ENCODE peak calls at places on chromosome 2, in nine cellular contexts. S is GM20000, G is HEK293T, F is substantia nigra, A is AG09309, C is ascending aorta, J is BE2C, O is hypothalamus, I is BJ. Q is an unnamed sample.
A peak's percentile ranks its signal among the peaks of the same experiment; 100 is the strongest.

GRCh38 chr2:160940271-160940670 is 220.0 kb upstream of the TANK start:
- DNase-seq in S (no peak), G (no peak), F (no peak), A (no peak), C (no peak), J (no peak), O (no peak), I (no peak), Q (no peak)

GRCh38 chr2:60260646-60261296 is 292.7 kb downstream of the BCL11A start:
- DNase-seq in S (no peak), G (no peak), F (no peak), A (no peak), C (no peak), J (no peak), O (no peak), I (no peak), Q (no peak)

GRCh38 chr2:172279214-172279613 is 148.2 kb upstream of the ITGA6 start:
- DNase-seq in S (no peak), G (no peak), F (no peak), A (no peak), C (no peak), J (no peak), O (no peak), I (no peak), Q (no peak)

GRCh38 chr2:234823877-234824376 is 127.9 kb upstream of the SH3BP4 start:
- DNase-seq in S (no peak), G (no peak), F (no peak), A (peak; percentile 97), C (peak; percentile 78), J (no peak), O (no peak), I (peak; percentile 100), Q (no peak)

GRCh38 chr2:71787476-71788185 is 334.3 kb downstream of the DYSF start:
- DNase-seq in S (no peak), G (no peak), F (no peak), A (no peak), C (peak; percentile 56), J (no peak), O (no peak), I (no peak), Q (no peak)

GRCh38 chr2:50077190-50077589 is 922.9 kb upstream of the FSHR start:
- DNase-seq in S (no peak), G (no peak), F (no peak), A (no peak), C (no peak), J (no peak), O (no peak), I (no peak), Q (no peak)

GRCh38 chr2:49832555-49832954 is 678.2 kb upstream of the FSHR start:
- DNase-seq in S (no peak), G (no peak), F (no peak), A (no peak), C (no peak), J (no peak), O (no peak), I (no peak), Q (no peak)

GRCh38 chr2:18664421-18664820 is 75.1 kb upstream of the NT5C1B start:
- DNase-seq in S (no peak), G (no peak), F (no peak), A (no peak), C (no peak), J (no peak), O (no peak), I (no peak), Q (no peak)

GRCh38 chr2:205763708-205764501 is 81.6 kb downstream of the NRP2 start:
- DNase-seq in S (peak; percentile 27), G (no peak), F (peak; percentile 8), A (peak; percentile 73), C (no peak), J (no peak), O (no peak), I (peak; percentile 56), Q (no peak)

GRCh38 chr2:28952806-28953190 is 28.3 kb upstream of the TOGARAM2 start:
- DNase-seq in S (no peak), G (no peak), F (no peak), A (no peak), C (no peak), J (no peak), O (no peak), I (no peak), Q (no peak)

GRCh38 chr2:8528863-8529262 is 153.0 kb upstream of the ID2 start:
- DNase-seq in S (no peak), G (no peak), F (no peak), A (no peak), C (no peak), J (no peak), O (no peak), I (no peak), Q (no peak)

GRCh38 chr2:12774381-12774780 is 57.6 kb downstream of the TRIB2 start:
- DNase-seq in S (no peak), G (no peak), F (no peak), A (no peak), C (no peak), J (peak; percentile 49), O (no peak), I (no peak), Q (no peak)

GRCh38 chr2:120235681-120236080 is 12.5 kb upstream of the TMEM185B start:
- DNase-seq in S (no peak), G (no peak), F (no peak), A (no peak), C (no peak), J (no peak), O (no peak), I (no peak), Q (no peak)

GRCh38 chr2:228407821-228408220 is 226.3 kb upstream of the SPHKAP start:
- DNase-seq in S (no peak), G (no peak), F (no peak), A (no peak), C (no peak), J (no peak), O (no peak), I (no peak), Q (no peak)

GRCh38 chr2:144503221-144503620 is 16.7 kb downstream of the ZEB2 start:
- DNase-seq in S (no peak), G (no peak), F (no peak), A (no peak), C (no peak), J (no peak), O (no peak), I (no peak), Q (no peak)

GRCh38 chr2:149572102-149572953 is 15.2 kb downstream of the MMADHC start:
- DNase-seq in S (no peak), G (no peak), F (no peak), A (no peak), C (no peak), J (no peak), O (no peak), I (no peak), Q (no peak)

GRCh38 chr2:16264931-16265540 is 324.7 kb downstream of the MYCN start:
- DNase-seq in S (no peak), G (no peak), F (no peak), A (no peak), C (no peak), J (peak; percentile 98), O (no peak), I (no peak), Q (no peak)

GRCh38 chr2:105388971-105389381 is 9.9 kb downstream of the FHL2 start:
- DNase-seq in S (no peak), G (no peak), F (no peak), A (peak; percentile 85), C (no peak), J (no peak), O (no peak), I (peak; percentile 88), Q (no peak)

GRCh38 chr2:144170172-144170571 is 349.7 kb downstream of the ZEB2 start:
- DNase-seq in S (no peak), G (no peak), F (no peak), A (no peak), C (no peak), J (no peak), O (no peak), I (no peak), Q (no peak)

GRCh38 chr2:57720728-57721627 is 325.6 kb upstream of the VRK2 start:
- DNase-seq in S (peak; percentile 57), G (peak; percentile 66), F (peak; percentile 24), A (peak; percentile 31), C (peak; percentile 65), J (peak; percentile 22), O (peak; percentile 2), I (peak; percentile 27), Q (peak; percentile 10)

GRCh38 chr2:177466337-177467195 is 74.0 kb downstream of the AGPS start:
- DNase-seq in S (no peak), G (no peak), F (no peak), A (no peak), C (no peak), J (peak; percentile 20), O (no peak), I (no peak), Q (no peak)

GRCh38 chr2:46850742-46851141 is 64.9 kb downstream of the MCFD2 start:
- DNase-seq in S (no peak), G (no peak), F (no peak), A (no peak), C (peak; percentile 84), J (no peak), O (no peak), I (no peak), Q (no peak)

GRCh38 chr2:186726938-186727337 is 33.1 kb downstream of the FAM171B start:
- DNase-seq in S (no peak), G (no peak), F (no peak), A (no peak), C (no peak), J (no peak), O (no peak), I (no peak), Q (no peak)

GRCh38 chr2:108171652-108172051 is 68.1 kb upstream of the SULT1C3 start:
- DNase-seq in S (no peak), G (no peak), F (no peak), A (no peak), C (no peak), J (no peak), O (no peak), I (no peak), Q (no peak)

GRCh38 chr2:168357799-168358504 is 98.1 kb upstream of the CERS6 start:
- DNase-seq in S (no peak), G (no peak), F (no peak), A (no peak), C (no peak), J (no peak), O (no peak), I (no peak), Q (no peak)

GRCh38 chr2:96665083-96665569 is 22.6 kb downstream of the FER1L5 start:
- DNase-seq in S (no peak), G (no peak), F (no peak), A (peak; percentile 99), C (peak; percentile 85), J (no peak), O (no peak), I (peak; percentile 99), Q (no peak)

GRCh38 chr2:65786765-65787164 is 354.4 kb upstream of the SPRED2 start:
- DNase-seq in S (no peak), G (no peak), F (no peak), A (no peak), C (no peak), J (no peak), O (no peak), I (no peak), Q (no peak)

GRCh38 chr2:222878877-222879601 is 18.2 kb downstream of the ACSL3 start:
- DNase-seq in S (no peak), G (no peak), F (no peak), A (no peak), C (no peak), J (no peak), O (no peak), I (no peak), Q (no peak)

GRCh38 chr2:55999790-56000189 is 76.2 kb upstream of the EFEMP1 start:
- DNase-seq in S (no peak), G (no peak), F (no peak), A (peak; percentile 25), C (no peak), J (no peak), O (no peak), I (peak; percentile 37), Q (no peak)